ENCODE peak calls at places on chromosomes 16 and 17, in six cellular contexts. L, N, S, H, X and I are unnamed samples.
A peak's percentile ranks its signal among the peaks of the same experiment; 100 is the strongest.

GRCh38 chr17:40487371-40488020 is 13.9 kb downstream of the TNS4 start:
- DNase-seq in L (no peak), N (no peak), S (no peak), H (no peak), X (no peak), I (no peak)

GRCh38 chr16:12729448-12729847 is 74.2 kb downstream of the CPPED1 start:
- DNase-seq in L (no peak), N (no peak), S (no peak), H (peak; percentile 94), X (no peak), I (no peak)

GRCh38 chr17:4744999-4745969 is 5.6 kb upstream of the CXCL16 start:
- DNase-seq in L (no peak), N (no peak), S (no peak), H (no peak), X (no peak), I (no peak)

GRCh38 chr16:64308721-64309120 is 813.1 kb downstream of the CDH11 start:
- DNase-seq in L (no peak), N (no peak), S (no peak), H (no peak), X (no peak), I (no peak)

GRCh38 chr17:42422958-42423712 is at the start of gene CAVIN1:
- DNase-seq in L (peak; percentile 90), N (peak; percentile 93), S (peak; percentile 99), H (peak; percentile 95), X (no peak), I (no peak)

GRCh38 chr16:67055712-67056487 is 27.0 kb downstream of the CBFB start:
- DNase-seq in L (peak; percentile 29), N (peak; percentile 57), S (peak; percentile 36), H (peak; percentile 14), X (no peak), I (peak; percentile 52)

GRCh38 chr16:30053376-30054015 is 12.1 kb upstream of the ALDOA start:
- DNase-seq in L (no peak), N (no peak), S (no peak), H (peak; percentile 59), X (no peak), I (peak; percentile 42)

GRCh38 chr17:10558049-10558448 is 8.6 kb upstream of the MYH2 start:
- DNase-seq in L (no peak), N (no peak), S (no peak), H (no peak), X (no peak), I (no peak)

GRCh38 chr16:82563401-82563800 is 63.4 kb upstream of the CDH13 start:
- DNase-seq in L (no peak), N (no peak), S (no peak), H (no peak), X (no peak), I (no peak)

GRCh38 chr17:57999496-58000017 is 7.5 kb downstream of the SRSF1 start:
- DNase-seq in L (peak; percentile 76), N (peak; percentile 74), S (peak; percentile 53), H (peak; percentile 80), X (peak; percentile 55), I (peak; percentile 74)

GRCh38 chr17:36931697-36932382 is 5.4 kb upstream of the LHX1 start:
- DNase-seq in L (no peak), N (no peak), S (no peak), H (no peak), X (no peak), I (no peak)

GRCh38 chr16:48008011-48008410 is 147.8 kb downstream of the ABCC12 start:
- DNase-seq in L (no peak), N (no peak), S (no peak), H (no peak), X (no peak), I (no peak)

GRCh38 chr16:9090101-9090959 is 1.1 kb upstream of the HAPSTR1 start:
- DNase-seq in L (no peak), N (peak; percentile 58), S (no peak), H (peak; percentile 30), X (no peak), I (no peak)

GRCh38 chr16:88993006-88993787 is 16.2 kb upstream of the CBFA2T3 start:
- DNase-seq in L (no peak), N (peak; percentile 90), S (no peak), H (no peak), X (no peak), I (peak; percentile 60)

DNA sequence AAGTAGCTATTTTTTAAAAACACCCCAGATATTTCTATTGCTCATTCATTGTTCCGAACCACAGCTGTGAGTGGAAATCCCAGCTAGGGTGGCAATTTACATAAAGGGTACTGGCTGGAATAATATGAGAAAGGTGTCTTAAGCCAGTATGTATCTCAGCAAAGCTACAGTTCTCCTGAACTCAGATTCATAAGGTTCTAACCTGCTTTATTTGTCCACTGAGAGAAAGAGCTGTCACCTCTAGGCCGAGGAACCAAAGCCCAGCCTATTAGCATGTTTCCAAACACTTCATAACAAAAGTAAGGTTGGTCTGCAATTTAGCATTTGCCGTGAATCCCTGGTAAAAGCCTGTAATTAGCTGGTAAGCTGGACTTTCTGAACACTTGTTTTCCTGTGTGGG is 57.0 kb upstream of the CLEC19A start:
- DNase-seq in L (no peak), N (no peak), S (no peak), H (no peak), X (no peak), I (no peak)
- H3K4me3 ChIP-seq in L (no peak overlapping the region), N (no peak overlapping the region), S (no peak overlapping the region), H (no peak overlapping the region), X (no peak overlapping the region), I (no peak overlapping the region)

DNA sequence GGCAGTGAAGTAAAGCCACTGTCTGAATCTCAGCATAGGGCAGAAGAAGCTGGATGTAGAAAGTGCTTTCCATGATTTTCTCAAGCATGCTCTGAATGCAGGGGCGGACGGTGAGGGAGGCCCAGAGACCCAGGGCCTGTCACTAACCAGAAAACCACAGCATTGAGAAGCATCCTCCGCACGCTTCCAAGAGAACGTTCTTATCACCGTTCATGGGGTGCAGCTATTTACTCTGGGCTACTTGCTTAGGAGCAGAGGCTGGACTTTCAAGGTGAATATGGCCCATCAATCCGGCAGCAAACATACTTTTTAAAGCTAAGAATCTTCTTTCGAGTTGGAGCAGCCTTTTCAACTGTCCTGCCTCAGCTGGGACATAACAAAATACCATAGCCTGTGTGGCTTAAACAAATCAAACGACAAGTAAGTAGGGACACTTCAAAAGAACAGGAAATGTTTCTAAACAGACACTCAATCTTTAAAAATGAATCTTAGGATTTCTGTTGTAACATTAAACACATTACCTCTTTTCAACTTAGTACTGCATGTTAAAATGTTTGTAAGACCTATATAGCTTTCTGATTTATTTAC is 46.5 kb upstream of the CDRT4 start:
- DNase-seq in L (no peak), N (no peak), S (no peak), H (no peak), X (no peak), I (no peak)
- TF ChIP-seq MYC in L (no peak), N (no peak), S (no peak), H (no peak), X (no peak), I (no peak)

GRCh38 chr16:60681014-60681413 is 1355.2 kb downstream of the CDH8 start:
- DNase-seq in L (no peak), N (no peak), S (no peak), H (no peak), X (no peak), I (no peak)
- TF ChIP-seq MAX in L (no peak), N (no peak), S (no peak), H (no peak), X (no peak), I (no peak)

DNA sequence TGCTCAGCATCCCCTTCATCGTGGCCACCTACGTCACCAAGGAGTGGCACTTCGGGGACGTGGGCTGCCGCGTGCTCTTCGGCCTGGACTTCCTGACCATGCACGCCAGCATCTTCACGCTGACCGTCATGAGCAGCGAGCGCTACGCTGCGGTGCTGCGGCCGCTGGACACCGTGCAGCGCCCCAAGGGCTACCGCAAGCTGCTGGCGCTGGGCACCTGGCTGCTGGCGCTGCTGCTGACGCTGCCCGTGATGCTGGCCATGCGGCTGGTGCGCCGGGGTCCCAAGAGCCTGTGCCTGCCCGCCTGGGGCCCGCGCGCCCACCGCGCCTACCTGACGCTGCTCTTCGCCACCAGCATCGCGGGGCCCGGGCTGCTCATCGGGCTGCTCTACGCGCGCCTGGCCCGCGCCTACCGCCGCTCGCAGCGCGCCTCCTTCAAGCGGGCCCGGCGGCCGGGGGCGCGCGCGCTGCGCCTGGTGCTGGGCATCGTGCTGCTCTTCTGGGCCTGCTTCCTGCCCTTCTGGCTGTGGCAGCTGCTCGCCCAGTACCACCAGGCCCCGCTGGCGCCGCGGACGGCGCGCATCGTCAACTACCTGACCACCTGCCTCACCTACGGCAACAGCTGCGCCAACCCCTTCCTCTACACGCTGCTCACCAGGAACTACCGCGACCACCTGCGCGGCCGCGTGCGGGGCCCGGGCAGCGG is 3.2 kb downstream of the UTS2R start:
- DNase-seq in L (no peak), N (no peak), S (no peak), H (no peak), X (no peak), I (no peak)
- H3K4me3 ChIP-seq in L (no peak overlapping the region), N (no peak overlapping the region), S (no peak overlapping the region), H (no peak overlapping the region), X (no peak overlapping the region), I (no peak overlapping the region)

DNA sequence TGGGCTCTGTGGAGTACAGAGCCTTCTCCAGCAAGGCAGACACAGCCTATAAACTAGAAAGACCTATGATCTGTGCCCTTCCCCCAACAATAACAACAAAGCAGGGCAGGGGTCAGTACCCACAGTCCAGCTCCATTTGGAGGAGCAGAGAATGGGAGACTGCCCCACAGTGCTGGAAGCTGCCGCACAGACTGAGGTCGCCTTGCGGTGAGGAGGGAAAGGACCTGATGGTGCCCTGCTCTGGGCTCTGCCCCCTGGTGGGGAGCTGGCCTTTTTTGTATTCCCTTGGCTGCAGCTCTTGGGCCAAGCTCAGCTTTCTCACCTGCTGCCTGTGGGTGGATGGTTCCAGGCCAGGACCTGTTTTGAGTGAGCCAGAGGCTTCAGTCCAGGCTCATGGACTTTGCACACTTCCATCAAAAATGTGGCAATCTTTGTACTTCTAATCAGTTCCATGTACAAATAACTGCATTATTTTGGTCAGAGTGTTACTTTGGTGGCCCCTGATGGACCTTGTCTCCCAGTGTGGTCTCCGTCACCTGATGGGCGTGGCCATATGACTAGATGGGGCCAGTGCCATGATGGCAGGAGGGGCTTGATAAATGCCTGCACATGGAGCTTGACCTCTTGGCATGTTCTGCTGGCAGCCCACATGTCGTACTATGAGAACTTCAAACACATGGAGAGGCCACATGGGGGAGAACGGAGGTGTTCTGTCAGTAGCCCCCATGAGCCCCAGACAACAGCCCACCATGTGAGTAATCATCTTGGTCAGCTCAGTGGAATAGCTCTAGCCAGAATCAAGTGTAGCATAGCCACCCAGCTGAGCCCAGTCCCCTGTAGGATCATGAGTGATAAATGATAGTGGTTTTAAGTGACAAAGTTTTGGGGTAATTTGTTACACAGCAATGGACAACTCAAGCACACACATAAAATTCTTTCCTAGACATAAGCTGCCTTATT is 24.2 kb downstream of the B9D1 start:
- DNase-seq in L (peak; percentile 97), N (peak; percentile 50), S (peak; percentile 82), H (peak; percentile 66), X (no peak), I (peak; percentile 62)
- TF ChIP-seq MYC in L (peak; percentile 77), N (no peak), S (no peak), H (no peak), X (no peak), I (no peak)